ENCODE peak calls at places on chromosomes 1 and 21, in ten cellular contexts. One of them, this sample, is unnamed.

GRCh38 chr1:203346060-203346754 is 4.7 kb downstream of the FMOD start:
- DNase-seq in anterior cingulate cortex: no peak
- DNase-seq in MV-4-11: peak
- DNase-seq in glutamatergic neuron: no peak
- DNase-seq in fibroblast of pulmonary artery: peak
- DNase-seq in posterior vena cava: no peak
- DNase-seq in GM23248: no peak
- DNase-seq in stimulated activated naive CD8-positive, alpha-beta T cell treated with anti-CD3 and anti-CD28 coated beads, Interleukin-15, amount 100 ng/mL, for 72 hours: no peak
- DNase-seq in erythroblast: no peak
- DNase-seq in cardiac septum: no peak
- DNase-seq in this sample: no peak

GRCh38 chr1:188022661-188023060 is 1193.9 kb downstream of the PLA2G4A start:
- DNase-seq in anterior cingulate cortex: no peak
- DNase-seq in MV-4-11: no peak
- DNase-seq in glutamatergic neuron: no peak
- DNase-seq in fibroblast of pulmonary artery: peak
- DNase-seq in posterior vena cava: no peak
- DNase-seq in GM23248: no peak
- DNase-seq in stimulated activated naive CD8-positive, alpha-beta T cell treated with anti-CD3 and anti-CD28 coated beads, Interleukin-15, amount 100 ng/mL, for 72 hours: no peak
- DNase-seq in erythroblast: no peak
- DNase-seq in cardiac septum: no peak
- DNase-seq in this sample: no peak

GRCh38 chr1:17045623-17046022 is 8.2 kb downstream of the SDHB start:
- DNase-seq in anterior cingulate cortex: no peak
- DNase-seq in MV-4-11: no peak
- DNase-seq in glutamatergic neuron: no peak
- DNase-seq in fibroblast of pulmonary artery: peak
- DNase-seq in posterior vena cava: no peak
- DNase-seq in GM23248: peak
- DNase-seq in stimulated activated naive CD8-positive, alpha-beta T cell treated with anti-CD3 and anti-CD28 coated beads, Interleukin-15, amount 100 ng/mL, for 72 hours: no peak
- DNase-seq in erythroblast: no peak
- DNase-seq in cardiac septum: no peak
- DNase-seq in this sample: no peak

GRCh38 chr1:62841587-62842169 is 57.7 kb downstream of the ATG4C start:
- DNase-seq in anterior cingulate cortex: no peak
- DNase-seq in MV-4-11: peak
- DNase-seq in glutamatergic neuron: no peak
- DNase-seq in fibroblast of pulmonary artery: peak
- DNase-seq in posterior vena cava: no peak
- DNase-seq in GM23248: peak
- DNase-seq in stimulated activated naive CD8-positive, alpha-beta T cell treated with anti-CD3 and anti-CD28 coated beads, Interleukin-15, amount 100 ng/mL, for 72 hours: peak
- DNase-seq in erythroblast: peak
- DNase-seq in cardiac septum: no peak
- DNase-seq in this sample: peak

GRCh38 chr21:44505673-44506278 is 34.2 kb downstream of the KRTAP10-1 start:
- DNase-seq in anterior cingulate cortex: no peak
- DNase-seq in MV-4-11: no peak
- DNase-seq in glutamatergic neuron: no peak
- DNase-seq in fibroblast of pulmonary artery: no peak
- DNase-seq in posterior vena cava: no peak
- DNase-seq in GM23248: no peak
- DNase-seq in stimulated activated naive CD8-positive, alpha-beta T cell treated with anti-CD3 and anti-CD28 coated beads, Interleukin-15, amount 100 ng/mL, for 72 hours: no peak
- DNase-seq in erythroblast: no peak
- DNase-seq in cardiac septum: no peak
- DNase-seq in this sample: no peak

GRCh38 chr1:41278076-41278475 is 36.0 kb upstream of the SCMH1 start:
- DNase-seq in anterior cingulate cortex: no peak
- DNase-seq in MV-4-11: peak
- DNase-seq in glutamatergic neuron: no peak
- DNase-seq in fibroblast of pulmonary artery: no peak
- DNase-seq in posterior vena cava: no peak
- DNase-seq in GM23248: no peak
- DNase-seq in stimulated activated naive CD8-positive, alpha-beta T cell treated with anti-CD3 and anti-CD28 coated beads, Interleukin-15, amount 100 ng/mL, for 72 hours: no peak
- DNase-seq in erythroblast: no peak
- DNase-seq in cardiac septum: no peak
- DNase-seq in this sample: no peak

GRCh38 chr1:31007462-31007991 is 58.0 kb downstream of the PUM1 start:
- DNase-seq in anterior cingulate cortex: no peak
- DNase-seq in MV-4-11: no peak
- DNase-seq in glutamatergic neuron: no peak
- DNase-seq in fibroblast of pulmonary artery: peak
- DNase-seq in posterior vena cava: no peak
- DNase-seq in GM23248: peak
- DNase-seq in stimulated activated naive CD8-positive, alpha-beta T cell treated with anti-CD3 and anti-CD28 coated beads, Interleukin-15, amount 100 ng/mL, for 72 hours: no peak
- DNase-seq in erythroblast: no peak
- DNase-seq in cardiac septum: no peak
- DNase-seq in this sample: no peak

GRCh38 chr1:230109066-230109465 is 42.0 kb downstream of the GALNT2 start:
- DNase-seq in anterior cingulate cortex: no peak
- DNase-seq in MV-4-11: no peak
- DNase-seq in glutamatergic neuron: no peak
- DNase-seq in fibroblast of pulmonary artery: no peak
- DNase-seq in posterior vena cava: no peak
- DNase-seq in GM23248: no peak
- DNase-seq in stimulated activated naive CD8-positive, alpha-beta T cell treated with anti-CD3 and anti-CD28 coated beads, Interleukin-15, amount 100 ng/mL, for 72 hours: no peak
- DNase-seq in erythroblast: no peak
- DNase-seq in cardiac septum: no peak
- DNase-seq in this sample: no peak

GRCh38 chr1:19596065-19596718 is 47.9 kb upstream of the NBL1 start:
- DNase-seq in anterior cingulate cortex: no peak
- DNase-seq in MV-4-11: no peak
- DNase-seq in glutamatergic neuron: no peak
- DNase-seq in fibroblast of pulmonary artery: no peak
- DNase-seq in posterior vena cava: no peak
- DNase-seq in GM23248: peak
- DNase-seq in stimulated activated naive CD8-positive, alpha-beta T cell treated with anti-CD3 and anti-CD28 coated beads, Interleukin-15, amount 100 ng/mL, for 72 hours: no peak
- DNase-seq in erythroblast: no peak
- DNase-seq in cardiac septum: no peak
- DNase-seq in this sample: no peak

GRCh38 chr1:185565314-185565713 is 168.9 kb upstream of the HMCN1 start:
- DNase-seq in anterior cingulate cortex: no peak
- DNase-seq in MV-4-11: no peak
- DNase-seq in glutamatergic neuron: no peak
- DNase-seq in fibroblast of pulmonary artery: peak
- DNase-seq in posterior vena cava: no peak
- DNase-seq in GM23248: peak
- DNase-seq in stimulated activated naive CD8-positive, alpha-beta T cell treated with anti-CD3 and anti-CD28 coated beads, Interleukin-15, amount 100 ng/mL, for 72 hours: no peak
- DNase-seq in erythroblast: no peak
- DNase-seq in cardiac septum: peak
- DNase-seq in this sample: no peak

GRCh38 chr1:99589186-99589636 is 56.7 kb upstream of the PALMD start:
- DNase-seq in anterior cingulate cortex: no peak
- DNase-seq in MV-4-11: no peak
- DNase-seq in glutamatergic neuron: no peak
- DNase-seq in fibroblast of pulmonary artery: no peak
- DNase-seq in posterior vena cava: no peak
- DNase-seq in GM23248: no peak
- DNase-seq in stimulated activated naive CD8-positive, alpha-beta T cell treated with anti-CD3 and anti-CD28 coated beads, Interleukin-15, amount 100 ng/mL, for 72 hours: no peak
- DNase-seq in erythroblast: no peak
- DNase-seq in cardiac septum: no peak
- DNase-seq in this sample: no peak

GRCh38 chr1:180720753-180721152 is 88.9 kb downstream of the XPR1 start:
- DNase-seq in anterior cingulate cortex: no peak
- DNase-seq in MV-4-11: no peak
- DNase-seq in glutamatergic neuron: no peak
- DNase-seq in fibroblast of pulmonary artery: no peak
- DNase-seq in posterior vena cava: no peak
- DNase-seq in GM23248: no peak
- DNase-seq in stimulated activated naive CD8-positive, alpha-beta T cell treated with anti-CD3 and anti-CD28 coated beads, Interleukin-15, amount 100 ng/mL, for 72 hours: no peak
- DNase-seq in erythroblast: no peak
- DNase-seq in cardiac septum: no peak
- DNase-seq in this sample: no peak

GRCh38 chr21:36428789-36429671 is 43.8 kb downstream of the CHAF1B start:
- DNase-seq in anterior cingulate cortex: no peak
- DNase-seq in MV-4-11: no peak
- DNase-seq in glutamatergic neuron: peak
- DNase-seq in fibroblast of pulmonary artery: no peak
- DNase-seq in posterior vena cava: no peak
- DNase-seq in GM23248: peak
- DNase-seq in stimulated activated naive CD8-positive, alpha-beta T cell treated with anti-CD3 and anti-CD28 coated beads, Interleukin-15, amount 100 ng/mL, for 72 hours: no peak
- DNase-seq in erythroblast: peak
- DNase-seq in cardiac septum: no peak
- DNase-seq in this sample: no peak

GRCh38 chr1:101253976-101254660 is 17.3 kb downstream of the S1PR1 start:
- DNase-seq in anterior cingulate cortex: no peak
- DNase-seq in MV-4-11: no peak
- DNase-seq in glutamatergic neuron: no peak
- DNase-seq in fibroblast of pulmonary artery: peak
- DNase-seq in posterior vena cava: no peak
- DNase-seq in GM23248: peak
- DNase-seq in stimulated activated naive CD8-positive, alpha-beta T cell treated with anti-CD3 and anti-CD28 coated beads, Interleukin-15, amount 100 ng/mL, for 72 hours: no peak
- DNase-seq in erythroblast: peak
- DNase-seq in cardiac septum: no peak
- DNase-seq in this sample: no peak

GRCh38 chr1:30682396-30683275 is 40.7 kb downstream of the MATN1 start:
- DNase-seq in anterior cingulate cortex: no peak
- DNase-seq in MV-4-11: no peak
- DNase-seq in glutamatergic neuron: no peak
- DNase-seq in fibroblast of pulmonary artery: no peak
- DNase-seq in posterior vena cava: no peak
- DNase-seq in GM23248: no peak
- DNase-seq in stimulated activated naive CD8-positive, alpha-beta T cell treated with anti-CD3 and anti-CD28 coated beads, Interleukin-15, amount 100 ng/mL, for 72 hours: no peak
- DNase-seq in erythroblast: no peak
- DNase-seq in cardiac septum: peak
- DNase-seq in this sample: no peak

GRCh38 chr1:43001434-43001833 is 42.8 kb upstream of the SLC2A1 start:
- DNase-seq in anterior cingulate cortex: no peak
- DNase-seq in MV-4-11: no peak
- DNase-seq in glutamatergic neuron: no peak
- DNase-seq in fibroblast of pulmonary artery: no peak
- DNase-seq in posterior vena cava: no peak
- DNase-seq in GM23248: no peak
- DNase-seq in stimulated activated naive CD8-positive, alpha-beta T cell treated with anti-CD3 and anti-CD28 coated beads, Interleukin-15, amount 100 ng/mL, for 72 hours: no peak
- DNase-seq in erythroblast: no peak
- DNase-seq in cardiac septum: no peak
- DNase-seq in this sample: no peak

This sample was measured in Panc1.